ENCODE peak calls at places on chromosome 20, in nine cellular contexts. G is substantia nigra; L is heart left ventricle; E is effector memory CD4-positive, alpha-beta T cell; X is Panc1; K is tibial nerve; N is HL-60; U is GM23248; T is spleen. I is an unnamed sample.

GRCh38 chr20:57774951-57775350 is 65.1 kb upstream of the PMEPA1 start:
- DNase-seq in T (no peak), N (no peak), L (no peak), K (no peak), E (no peak), X (no peak), U (no peak), G (no peak), I (no peak)

GRCh38 chr20:5065489-5066383 is 54.0 kb downstream of the PCNA start:
- DNase-seq in X (peak; percentile 62), E (no peak), L (no peak), K (no peak), U (peak; percentile 99), N (peak; percentile 92), T (peak; percentile 86), G (no peak), I (no peak)

GRCh38 chr20:48175261-48175660 is 390.0 kb upstream of the SULF2 start:
- DNase-seq in X (no peak), E (no peak), G (peak; percentile 61), U (no peak), L (no peak), T (no peak), K (no peak), N (no peak), I (no peak)

GRCh38 chr20:50335105-50335504 is 144.5 kb downstream of the CEBPB start:
- DNase-seq in U (peak; percentile 49), K (no peak), G (no peak), T (peak; percentile 10), L (no peak), X (no peak), E (no peak), N (peak; percentile 72), I (peak; percentile 43)

GRCh38 chr20:18466574-18466893 is 296 bp downstream of the DZANK1 start:
- DNase-seq in U (no peak), X (no peak), G (no peak), K (no peak), T (no peak), N (no peak), E (no peak), L (no peak), I (peak; percentile 52)

GRCh38 chr20:9241232-9241692 is 172.4 kb downstream of the PLCB4 start:
- DNase-seq in K (no peak), U (peak; percentile 63), G (no peak), X (no peak), T (no peak), E (no peak), L (no peak), N (no peak), I (no peak)

GRCh38 chr20:37574199-37574890 is 46.7 kb upstream of the BLCAP start:
- DNase-seq in K (no peak), L (no peak), E (no peak), N (no peak), T (no peak), G (no peak), X (no peak), U (peak; percentile 48), I (no peak)

GRCh38 chr20:20212675-20213096 is 155.2 kb upstream of the INSM1 start:
- DNase-seq in X (no peak), L (peak; percentile 28), G (no peak), T (no peak), K (no peak), N (no peak), U (no peak), E (no peak), I (no peak)

GRCh38 chr20:18625907-18626655 is 38.2 kb downstream of the DTD1 start:
- DNase-seq in T (no peak), U (no peak), N (no peak), G (no peak), X (no peak), E (no peak), K (no peak), L (no peak), I (no peak)

GRCh38 chr20:23530937-23531567 is 37.2 kb downstream of the CST9L start:
- DNase-seq in L (no peak), U (no peak), X (no peak), E (no peak), T (no peak), G (no peak), N (no peak), K (no peak), I (no peak)

GRCh38 chr20:2536562-2536986 is at the start of gene TMC2:
- DNase-seq in G (no peak), K (no peak), T (no peak), U (no peak), E (no peak), N (no peak), X (no peak), L (no peak), I (no peak)

GRCh38 chr20:19783966-19784401 is 25.9 kb downstream of the RIN2 start:
- DNase-seq in L (peak; percentile 44), K (no peak), X (no peak), E (no peak), U (peak; percentile 44), G (peak; percentile 43), N (no peak), T (no peak), I (no peak)

GRCh38 chr20:21322083-21322710 is 19.1 kb downstream of the XRN2 start:
- DNase-seq in K (no peak), U (no peak), N (no peak), T (no peak), X (no peak), E (no peak), G (no peak), L (no peak), I (no peak)

GRCh38 chr20:63943808-63944077 is 12.5 kb downstream of the UCKL1 start:
- DNase-seq in U (no peak), K (no peak), X (no peak), T (no peak), G (no peak), E (no peak), N (no peak), L (no peak), I (no peak)
- H3K27ac ChIP-seq in U (no peak overlapping the region), K (no peak overlapping the region), X (no peak overlapping the region), T (peak overlapping the region; percentile 92), G (no peak overlapping the region), E (no peak overlapping the region), N (no peak overlapping the region), L (no peak overlapping the region), I (no peak overlapping the region)

DNA sequence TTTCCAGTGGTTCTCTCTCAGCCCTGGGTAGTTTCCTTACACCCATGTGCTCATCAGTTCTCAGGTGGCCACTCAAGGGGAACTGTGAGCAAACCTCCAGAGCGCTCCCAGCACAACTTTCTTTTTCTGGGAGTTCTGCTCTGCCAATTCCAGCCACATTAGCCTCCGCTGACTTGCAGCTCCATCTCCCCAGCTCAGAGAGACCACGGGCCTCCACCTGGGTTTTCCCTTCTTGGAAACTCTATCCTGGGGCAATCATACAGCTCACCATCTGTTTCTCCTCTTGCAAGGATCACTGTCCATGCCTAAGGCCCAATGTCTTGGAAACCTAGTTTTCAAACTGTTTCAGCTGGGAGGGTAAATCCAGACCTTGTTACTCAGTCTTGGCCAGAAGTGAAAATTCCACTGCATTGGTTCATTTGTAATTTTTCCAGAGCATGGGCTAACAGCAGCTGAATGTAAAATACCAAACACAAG is 129.9 kb downstream of the EYA2 start:
- DNase-seq in E (no peak), K (no peak), T (no peak), X (no peak), L (no peak), U (peak; percentile 35), G (peak; percentile 1), N (no peak), I (no peak)
- H3K27ac ChIP-seq in E (no peak overlapping the region), K (no peak overlapping the region), T (no peak overlapping the region), X (no peak overlapping the region), L (no peak overlapping the region), U (no peak overlapping the region), G (no peak overlapping the region), N (no peak overlapping the region), I (no peak overlapping the region)

GRCh38 chr20:32207626-32208498 is at the start of the genes PLAGL2 and POFUT1:
- DNase-seq in X (peak; percentile 32), T (peak; percentile 98), L (peak; percentile 90), K (peak; percentile 76), N (peak; percentile 82), E (peak; percentile 78), U (peak; percentile 97), G (peak; percentile 86), I (no peak)

GRCh38 chr20:32207211-32207625 is 325 bp downstream of the PLAGL2 start:
- DNase-seq in K (no peak), L (no peak), G (peak; percentile 32), N (peak; percentile 8), U (no peak), T (no peak), E (no peak), X (no peak), I (no peak)

GRCh38 chr20:32206383-32207210 is 946 bp downstream of the PLAGL2 start:
- DNase-seq in E (no peak), L (no peak), X (no peak), U (peak; percentile 33), N (no peak), K (no peak), G (no peak), T (no peak), I (no peak)

GRCh38 chr20:32210206-32210605 is 2.5 kb downstream of the POFUT1 start:
- DNase-seq in N (peak; percentile 28), X (no peak), G (no peak), E (no peak), T (no peak), K (no peak), L (no peak), U (peak; percentile 41), I (no peak)

GRCh38 chr20:32208499-32209154 is 947 bp downstream of the POFUT1 start:
- DNase-seq in T (no peak), E (no peak), G (no peak), L (no peak), X (no peak), N (no peak), U (peak; percentile 36), K (no peak), I (no peak)
- H3K27ac ChIP-seq in T (peak overlapping the region; percentile 95), E (peak overlapping the region; percentile 75), G (no peak overlapping the region), L (peak overlapping the region; percentile 96), X (peak overlapping the region; percentile 93), N (peak overlapping the region; percentile 91), U (no peak overlapping the region), K (peak overlapping the region; percentile 86), I (no peak overlapping the region)

GRCh38 chr20:34774886-34775285 is 50.6 kb downstream of the NCOA6 start:
- DNase-seq in G (no peak), T (no peak), U (no peak), E (no peak), L (no peak), N (no peak), K (no peak), X (no peak), I (no peak)

GRCh38 chr20:34772437-34772836 is 53.0 kb downstream of the NCOA6 start:
- DNase-seq in U (no peak), G (no peak), K (no peak), T (no peak), X (no peak), L (no peak), N (no peak), E (no peak), I (no peak)

GRCh38 chr20:34773726-34774125 is 51.7 kb downstream of the NCOA6 start:
- DNase-seq in T (no peak), E (no peak), K (no peak), L (no peak), X (no peak), G (no peak), U (no peak), N (no peak), I (no peak)

GRCh38 chr20:34774431-34774830 is 51.0 kb downstream of the NCOA6 start:
- DNase-seq in N (no peak), K (no peak), L (no peak), U (no peak), G (no peak), E (no peak), T (no peak), X (no peak), I (no peak)

GRCh38 chr20:34771680-34772081 is 53.8 kb downstream of the NCOA6 start:
- DNase-seq in N (no peak), U (peak; percentile 37), G (no peak), X (no peak), L (no peak), K (no peak), T (no peak), E (no peak), I (no peak)
- H3K27ac ChIP-seq in N (no peak overlapping the region), U (peak overlapping the region; percentile 16), G (no peak overlapping the region), X (no peak overlapping the region), L (no peak overlapping the region), K (no peak overlapping the region), T (peak overlapping the region; percentile 27), E (no peak overlapping the region), I (no peak overlapping the region)